ENCODE peak calls at places on chromosomes 5 and 9, in ten cellular contexts. W is CD8-positive, alpha-beta memory T cell; B is GM23248; E is right cardiac atrium; J is transverse colon; F is neural progenitor cell; K is fibroblast of lung; X is coronary artery; O is IMR-90; S is sigmoid colon. A is an unnamed sample.

GRCh38 chr5:32471784-32472183 is 27.2 kb upstream of the ZFR start:
- DNase-seq in W (no peak), B (no peak), E (no peak), J (peak; percentile 13), F (no peak), K (no peak), X (no peak), O (no peak), S (no peak), A (no peak)

GRCh38 chr5:125012727-125013451 is 266.4 kb upstream of the ZNF608 start:
- DNase-seq in W (no peak), B (no peak), E (peak; percentile 11), J (no peak), F (no peak), K (no peak), X (no peak), O (no peak), S (no peak), A (no peak)

GRCh38 chr5:88683506-88684135 is 199.4 kb downstream of the MEF2C start:
- DNase-seq in W (no peak), B (peak; percentile 28), E (no peak), J (no peak), F (peak; percentile 77), K (peak; percentile 91), X (no peak), O (no peak), S (no peak), A (no peak)

GRCh38 chr5:109170629-109171350 is 239.0 kb downstream of the PJA2 start:
- DNase-seq in W (no peak), B (no peak), E (no peak), J (no peak), F (peak; percentile 13), K (no peak), X (no peak), O (no peak), S (no peak), A (no peak)

GRCh38 chr5:9437741-9438240 is 108.1 kb downstream of the SEMA5A start:
- DNase-seq in W (no peak), B (peak; percentile 87), E (peak; percentile 18), J (no peak), F (no peak), K (peak; percentile 90), X (no peak), O (peak; percentile 86), S (no peak), A (no peak)

GRCh38 chr9:112569186-112569585 is 82.6 kb downstream of the KIAA1958 start:
- DNase-seq in W (no peak), B (peak; percentile 94), E (no peak), J (no peak), F (no peak), K (peak; percentile 97), X (no peak), O (peak; percentile 86), S (no peak), A (no peak)

GRCh38 chr9:77512876-77513275 is 135.2 kb downstream of the GNA14 start:
- DNase-seq in W (no peak), B (no peak), E (peak; percentile 38), J (no peak), F (no peak), K (no peak), X (no peak), O (no peak), S (no peak), A (no peak)

GRCh38 chr5:28914302-28914701 is 1875.9 kb upstream of the CDH9 start:
- DNase-seq in W (no peak), B (no peak), E (no peak), J (no peak), F (no peak), K (no peak), X (no peak), O (no peak), S (no peak), A (no peak)

GRCh38 chr9:127746959-127747569 is 12.0 kb upstream of the TOR2A start:
- DNase-seq in W (peak; percentile 19), B (no peak), E (no peak), J (no peak), F (no peak), K (no peak), X (no peak), O (no peak), S (no peak), A (no peak)

GRCh38 chr5:73968729-73969128 is 342.7 kb downstream of the ARHGEF28 start:
- DNase-seq in W (no peak), B (peak; percentile 55), E (no peak), J (no peak), F (no peak), K (peak; percentile 85), X (no peak), O (peak; percentile 12), S (no peak), A (peak; percentile 13)

GRCh38 chr9:126925876-126926275 is 11.3 kb downstream of the RALGPS1 start:
- DNase-seq in W (no peak), B (no peak), E (no peak), J (no peak), F (no peak), K (no peak), X (no peak), O (no peak), S (no peak), A (no peak)

GRCh38 chr5:93590511-93590910 is 7.5 kb downstream of the NR2F1 start:
- DNase-seq in W (no peak), B (no peak), E (no peak), J (no peak), F (no peak), K (peak; percentile 66), X (no peak), O (no peak), S (no peak), A (no peak)

GRCh38 chr5:14582797-14583137 is 1.2 kb downstream of the OTULINL start:
- DNase-seq in W (no peak), B (peak; percentile 20), E (no peak), J (no peak), F (no peak), K (no peak), X (no peak), O (no peak), S (no peak), A (no peak)

GRCh38 chr5:123538670-123539459 is 26.9 kb downstream of the CSNK1G3 start:
- DNase-seq in W (no peak), B (peak; percentile 41), E (no peak), J (no peak), F (peak; percentile 19), K (peak; percentile 70), X (no peak), O (no peak), S (no peak), A (no peak)

GRCh38 chr9:115157245-115157674 is 39.3 kb upstream of the TNC start:
- DNase-seq in W (no peak), B (peak; percentile 88), E (no peak), J (no peak), F (no peak), K (peak; percentile 89), X (no peak), O (peak; percentile 88), S (peak; percentile 66), A (no peak)

GRCh38 chr9:2053883-2054845 is 39.0 kb downstream of the SMARCA2 start:
- DNase-seq in W (peak; percentile 46), B (peak; percentile 91), E (no peak), J (peak; percentile 52), F (no peak), K (peak; percentile 94), X (no peak), O (peak; percentile 47), S (peak; percentile 80), A (peak; percentile 23)

GRCh38 chr5:100872409-100873190 is 30.5 kb downstream of the ST8SIA4 start:
- DNase-seq in W (no peak), B (no peak), E (no peak), J (no peak), F (no peak), K (no peak), X (no peak), O (no peak), S (no peak), A (no peak)

GRCh38 chr5:111848374-111848914 is 91.5 kb upstream of the NREP start:
- DNase-seq in W (no peak), B (no peak), E (no peak), J (no peak), F (no peak), K (peak; percentile 41), X (no peak), O (peak; percentile 24), S (no peak), A (no peak)

GRCh38 chr5:33494476-33494875 is 53.7 kb downstream of the TARS1 start:
- DNase-seq in W (no peak), B (no peak), E (no peak), J (no peak), F (no peak), K (no peak), X (no peak), O (no peak), S (no peak), A (no peak)

GRCh38 chr9:85178486-85178885 is 509.0 kb downstream of the NTRK2 start:
- DNase-seq in W (no peak), B (no peak), E (no peak), J (no peak), F (peak; percentile 30), K (no peak), X (no peak), O (no peak), S (no peak), A (no peak)

GRCh38 chr5:167821096-167821590 is 470.3 kb upstream of the WWC1 start:
- DNase-seq in W (no peak), B (peak; percentile 39), E (no peak), J (no peak), F (peak; percentile 19), K (no peak), X (no peak), O (no peak), S (no peak), A (no peak)

GRCh38 chr5:148843510-148844318 is 17.3 kb downstream of the ADRB2 start:
- DNase-seq in W (no peak), B (peak; percentile 46), E (no peak), J (no peak), F (no peak), K (peak; percentile 35), X (no peak), O (peak; percentile 64), S (no peak), A (no peak)
- H3K27ac ChIP-seq in W (no peak overlapping the region), B (no peak overlapping the region), E (no peak overlapping the region), J (no peak overlapping the region), F (no peak overlapping the region), K (no peak overlapping the region), X (no peak overlapping the region), O (no peak overlapping the region), S (no peak overlapping the region), A (no peak overlapping the region)

GRCh38 chr5:17425385-17426070 is 72.5 kb upstream of the TAF11L2 start:
- DNase-seq in W (no peak), B (no peak), E (no peak), J (no peak), F (no peak), K (no peak), X (no peak), O (no peak), S (no peak), A (no peak)
- H3K27ac ChIP-seq in W (no peak overlapping the region), B (no peak overlapping the region), E (no peak overlapping the region), J (no peak overlapping the region), F (no peak overlapping the region), K (no peak overlapping the region), X (no peak overlapping the region), O (no peak overlapping the region), S (no peak overlapping the region), A (no peak overlapping the region)

GRCh38 chr9:128917151-128917849 is 3.5 kb upstream of the PHYHD1 start:
- DNase-seq in W (no peak), B (peak; percentile 82), E (peak; percentile 91), J (peak; percentile 73), F (no peak), K (peak; percentile 69), X (peak; percentile 89), O (peak; percentile 64), S (peak; percentile 93), A (peak; percentile 65)
- H3K27ac ChIP-seq in W (no peak overlapping the region), B (peak overlapping the region; percentile 37), E (peak overlapping the region; percentile 51), J (peak overlapping the region; percentile 74), F (no peak overlapping the region), K (peak overlapping the region; percentile 6), X (peak overlapping the region; percentile 94), O (peak overlapping the region; percentile 59), S (peak overlapping the region; percentile 83), A (peak overlapping the region; percentile 91)

GRCh38 chr9:105064248-105065118 is 136.5 kb upstream of the ABCA1 start:
- DNase-seq in W (no peak), B (peak; percentile 96), E (peak; percentile 89), J (peak; percentile 93), F (peak; percentile 61), K (peak; percentile 98), X (peak; percentile 93), O (peak; percentile 97), S (peak; percentile 99), A (peak; percentile 89)
- H3K27ac ChIP-seq in W (no peak overlapping the region), B (peak overlapping the region; percentile 99), E (peak overlapping the region; percentile 22), J (peak overlapping the region; percentile 86), F (no peak overlapping the region), K (peak overlapping the region; percentile 93), X (peak overlapping the region; percentile 70), O (peak overlapping the region; percentile 97), S (peak overlapping the region; percentile 87), A (peak overlapping the region; percentile 71)